ENCODE peak calls at places on chromosomes 11 and 22, in five cellular contexts. One of them, this sample, is unnamed.

GRCh38 chr11:72228229-72228843 is 3.8 kb downstream of the INPPL1 start:
- DNase-seq in HEK293T: no peak
- DNase-seq in Right ventricle myocardium inferior: peak; percentile 69
- DNase-seq in neuronal stem cell: no peak
- DNase-seq in HepG2: no peak
- DNase-seq in this sample: no peak

GRCh38 chr11:64163951-64164350 is 2.0 kb downstream of the MACROD1 start:
- DNase-seq in Right ventricle myocardium inferior: no peak
- DNase-seq in HEK293T: no peak
- DNase-seq in HepG2: no peak
- DNase-seq in neuronal stem cell: no peak
- DNase-seq in this sample: no peak

GRCh38 chr11:120384476-120384875 is 48.3 kb downstream of the ARHGEF12 start:
- DNase-seq in HepG2: no peak
- DNase-seq in Right ventricle myocardium inferior: no peak
- DNase-seq in HEK293T: no peak
- DNase-seq in neuronal stem cell: no peak
- DNase-seq in this sample: no peak

GRCh38 chr11:2139691-2140337 is 625 bp upstream of the IGF2 start:
- DNase-seq in Right ventricle myocardium inferior: no peak
- DNase-seq in neuronal stem cell: no peak
- DNase-seq in HEK293T: no peak
- DNase-seq in HepG2: peak; percentile 29
- DNase-seq in this sample: no peak

GRCh38 chr22:31148953-31149627 is 8.8 kb upstream of the PLA2G3 start:
- DNase-seq in neuronal stem cell: peak; percentile 52
- DNase-seq in Right ventricle myocardium inferior: no peak
- DNase-seq in HepG2: peak; percentile 64
- DNase-seq in HEK293T: peak; percentile 94
- DNase-seq in this sample: peak; percentile 72

GRCh38 chr22:33888821-33889220 is 31.5 kb downstream of the LARGE1 start:
- DNase-seq in Right ventricle myocardium inferior: no peak
- DNase-seq in neuronal stem cell: no peak
- DNase-seq in HepG2: no peak
- DNase-seq in HEK293T: no peak
- DNase-seq in this sample: no peak

GRCh38 chr11:75031771-75032549 is 43.2 kb downstream of the NEU3 start:
- DNase-seq in neuronal stem cell: peak; percentile 56
- DNase-seq in Right ventricle myocardium inferior: peak; percentile 82
- DNase-seq in HEK293T: peak; percentile 79
- DNase-seq in HepG2: peak; percentile 65
- DNase-seq in this sample: peak; percentile 40

GRCh38 chr11:78940500-78941225 is 366.0 kb upstream of the NARS2 start:
- DNase-seq in HEK293T: no peak
- DNase-seq in neuronal stem cell: peak; percentile 66
- DNase-seq in Right ventricle myocardium inferior: no peak
- DNase-seq in HepG2: peak; percentile 10
- DNase-seq in this sample: no peak

GRCh38 chr11:121886005-121886739 is 229.8 kb downstream of the BLID start:
- DNase-seq in neuronal stem cell: no peak
- DNase-seq in HEK293T: no peak
- DNase-seq in HepG2: no peak
- DNase-seq in Right ventricle myocardium inferior: no peak
- DNase-seq in this sample: no peak

GRCh38 chr11:9530901-9531625 is 42.4 kb upstream of the WEE1 start:
- DNase-seq in neuronal stem cell: no peak
- DNase-seq in Right ventricle myocardium inferior: peak; percentile 77
- DNase-seq in HEK293T: no peak
- DNase-seq in HepG2: no peak
- DNase-seq in this sample: no peak

GRCh38 chr11:102882389-102883024 is 7.7 kb upstream of the MMP12 start:
- DNase-seq in neuronal stem cell: no peak
- DNase-seq in HEK293T: no peak
- DNase-seq in Right ventricle myocardium inferior: no peak
- DNase-seq in HepG2: no peak
- DNase-seq in this sample: peak; percentile 17

GRCh38 chr11:4683020-4683419 is 14.6 kb downstream of the OR51E2 start:
- DNase-seq in HEK293T: no peak
- DNase-seq in Right ventricle myocardium inferior: no peak
- DNase-seq in neuronal stem cell: no peak
- DNase-seq in HepG2: no peak
- DNase-seq in this sample: no peak

GRCh38 chr11:44568706-44569473 is 3.4 kb downstream of the CD82 start:
- DNase-seq in HEK293T: no peak
- DNase-seq in Right ventricle myocardium inferior: peak; percentile 89
- DNase-seq in neuronal stem cell: no peak
- DNase-seq in HepG2: no peak
- DNase-seq in this sample: peak; percentile 94

GRCh38 chr22:44936201-44936600 is 73.6 kb downstream of the PHF21B start:
- DNase-seq in neuronal stem cell: no peak
- DNase-seq in HepG2: no peak
- DNase-seq in Right ventricle myocardium inferior: peak; percentile 69
- DNase-seq in HEK293T: no peak
- DNase-seq in this sample: no peak

GRCh38 chr22:43434601-43435311 is 22.9 kb downstream of the MPPED1 start:
- DNase-seq in HepG2: no peak
- DNase-seq in Right ventricle myocardium inferior: no peak
- DNase-seq in neuronal stem cell: no peak
- DNase-seq in HEK293T: no peak
- DNase-seq in this sample: no peak

GRCh38 chr11:65078151-65078550 is 5.7 kb downstream of the CDCA5 start:
- DNase-seq in neuronal stem cell: no peak
- DNase-seq in HEK293T: peak; percentile 71
- DNase-seq in Right ventricle myocardium inferior: no peak
- DNase-seq in HepG2: peak; percentile 49
- DNase-seq in this sample: peak; percentile 27

GRCh38 chr11:35337136-35337918 is 82.0 kb downstream of the SLC1A2 start:
- DNase-seq in HEK293T: no peak
- DNase-seq in Right ventricle myocardium inferior: no peak
- DNase-seq in neuronal stem cell: no peak
- DNase-seq in HepG2: peak; percentile 85
- DNase-seq in this sample: peak; percentile 75

GRCh38 chr22:47622541-47622940 is 860.1 kb downstream of the TBC1D22A start:
- DNase-seq in Right ventricle myocardium inferior: no peak
- DNase-seq in neuronal stem cell: no peak
- DNase-seq in HepG2: no peak
- DNase-seq in HEK293T: no peak
- DNase-seq in this sample: no peak

GRCh38 chr11:107493117-107493516 is 35.5 kb upstream of the CWF19L2 start:
- DNase-seq in HepG2: no peak
- DNase-seq in Right ventricle myocardium inferior: no peak
- DNase-seq in HEK293T: no peak
- DNase-seq in neuronal stem cell: no peak
- DNase-seq in this sample: peak; percentile 11

GRCh38 chr11:62324738-62325556 is 12.3 kb upstream of the ASRGL1 start:
- DNase-seq in Right ventricle myocardium inferior: peak; percentile 77
- DNase-seq in HepG2: peak; percentile 70
- DNase-seq in HEK293T: peak; percentile 63
- DNase-seq in neuronal stem cell: peak; percentile 38
- DNase-seq in this sample: peak; percentile 45

GRCh38 chr11:43035011-43035564 is 276.7 kb upstream of the API5 start:
- DNase-seq in Right ventricle myocardium inferior: no peak
- DNase-seq in neuronal stem cell: no peak
- DNase-seq in HEK293T: no peak
- DNase-seq in HepG2: no peak
- DNase-seq in this sample: no peak

GRCh38 chr22:27630754-27631153 is 170.8 kb downstream of the MN1 start:
- DNase-seq in neuronal stem cell: no peak
- DNase-seq in HepG2: no peak
- DNase-seq in HEK293T: no peak
- DNase-seq in Right ventricle myocardium inferior: no peak
- DNase-seq in this sample: no peak

GRCh38 chr11:105078283-105078682 is 33.1 kb upstream of the CARD16 start:
- DNase-seq in HEK293T: no peak
- DNase-seq in Right ventricle myocardium inferior: no peak
- DNase-seq in neuronal stem cell: no peak
- DNase-seq in HepG2: no peak
- DNase-seq in this sample: no peak

GRCh38 chr22:39098026-39098425 is 982 bp downstream of the APOBEC3H start:
- DNase-seq in HEK293T: peak; percentile 9
- DNase-seq in neuronal stem cell: no peak
- DNase-seq in Right ventricle myocardium inferior: no peak
- DNase-seq in HepG2: no peak
- DNase-seq in this sample: no peak

GRCh38 chr11:5809122-5809519 is 397 bp downstream of the OR52N2 start:
- DNase-seq in HEK293T: no peak
- DNase-seq in neuronal stem cell: no peak
- DNase-seq in Right ventricle myocardium inferior: no peak
- DNase-seq in HepG2: no peak
- DNase-seq in this sample: no peak

GRCh38 chr11:66904055-66904454 is 47.2 kb downstream of the LRFN4 start:
- DNase-seq in neuronal stem cell: no peak
- DNase-seq in Right ventricle myocardium inferior: no peak
- DNase-seq in HepG2: no peak
- DNase-seq in HEK293T: no peak
- DNase-seq in this sample: peak; percentile 47